ENCODE peak calls at places on chromosomes 3 and 15, in eight cellular contexts. G is neural crest cell, K is HFFc6, T is mammary epithelial cell, C is endothelial cell, X is H1, V is GM13977, Q is RWPE1. U is an unnamed sample.
A peak's percentile ranks its signal among the peaks of the same experiment; 100 is the strongest.

GRCh38 chr3:104763007-104763406 is 603.7 kb upstream of the ALCAM start:
- DNase-seq in G (no peak), K (peak; percentile 56), T (no peak), C (no peak), X (no peak), V (no peak), Q (no peak), U (no peak)

GRCh38 chr15:97547381-97547780 is 413.1 kb upstream of the ARRDC4 start:
- DNase-seq in G (no peak), K (no peak), T (no peak), C (no peak), X (no peak), V (no peak), Q (no peak), U (no peak)

GRCh38 chr3:130835483-130835882 is 58.4 kb upstream of the ATP2C1 start:
- DNase-seq in G (no peak), K (peak; percentile 35), T (peak; percentile 52), C (no peak), X (no peak), V (no peak), Q (no peak), U (no peak)

GRCh38 chr3:159560214-159561004 is 428.2 kb upstream of the IL12A start:
- DNase-seq in G (no peak), K (no peak), T (no peak), C (no peak), X (no peak), V (no peak), Q (no peak), U (no peak)

GRCh38 chr15:93311620-93312019 is 222.6 kb upstream of the RGMA start:
- DNase-seq in G (no peak), K (no peak), T (no peak), C (no peak), X (no peak), V (no peak), Q (no peak), U (no peak)

GRCh38 chr3:182971637-182972036 is 8.7 kb downstream of the DCUN1D1 start:
- DNase-seq in G (no peak), K (no peak), T (no peak), C (no peak), X (no peak), V (no peak), Q (no peak), U (no peak)

GRCh38 chr3:190368871-190369270 is 19.1 kb upstream of the CLDN16 start:
- DNase-seq in G (no peak), K (no peak), T (peak; percentile 74), C (no peak), X (no peak), V (no peak), Q (no peak), U (no peak)

GRCh38 chr3:66261318-66261717 is 40.5 kb downstream of the SLC25A26 start:
- DNase-seq in G (no peak), K (no peak), T (no peak), C (no peak), X (no peak), V (no peak), Q (no peak), U (no peak)

GRCh38 chr3:128323206-128324081 is 143.2 kb downstream of the DNAJB8 start:
- DNase-seq in G (no peak), K (no peak), T (no peak), C (no peak), X (peak; percentile 28), V (no peak), Q (no peak), U (peak; percentile 17)

GRCh38 chr3:128236667-128237066 is 83.4 kb downstream of the EEFSEC start:
- DNase-seq in G (no peak), K (no peak), T (no peak), C (no peak), X (peak; percentile 22), V (no peak), Q (no peak), U (no peak)

GRCh38 chr3:191257286-191257685 is 58.2 kb downstream of the OSTN start:
- DNase-seq in G (no peak), K (no peak), T (no peak), C (no peak), X (no peak), V (no peak), Q (no peak), U (no peak)

GRCh38 chr3:124599779-124600693 is 130.2 kb upstream of the UMPS start:
- DNase-seq in G (no peak), K (peak; percentile 13), T (peak; percentile 66), C (no peak), X (no peak), V (no peak), Q (no peak), U (no peak)

GRCh38 chr15:85821545-85821944 is 26.8 kb upstream of the KLHL25 start:
- DNase-seq in G (no peak), K (no peak), T (no peak), C (no peak), X (no peak), V (no peak), Q (no peak), U (no peak)

GRCh38 chr3:37543692-37544091 is 318.0 kb upstream of the CTDSPL start:
- DNase-seq in G (no peak), K (no peak), T (no peak), C (no peak), X (no peak), V (no peak), Q (no peak), U (no peak)

GRCh38 chr3:37545479-37545878 is 316.2 kb upstream of the CTDSPL start:
- DNase-seq in G (no peak), K (no peak), T (no peak), C (no peak), X (no peak), V (no peak), Q (no peak), U (no peak)

GRCh38 chr3:37544869-37545352 is 316.8 kb upstream of the CTDSPL start:
- DNase-seq in G (no peak), K (no peak), T (no peak), C (peak; percentile 22), X (no peak), V (no peak), Q (no peak), U (no peak)

GRCh38 chr3:37544105-37544504 is 317.6 kb upstream of the CTDSPL start:
- DNase-seq in G (no peak), K (no peak), T (no peak), C (no peak), X (no peak), V (no peak), Q (no peak), U (no peak)

DNA sequence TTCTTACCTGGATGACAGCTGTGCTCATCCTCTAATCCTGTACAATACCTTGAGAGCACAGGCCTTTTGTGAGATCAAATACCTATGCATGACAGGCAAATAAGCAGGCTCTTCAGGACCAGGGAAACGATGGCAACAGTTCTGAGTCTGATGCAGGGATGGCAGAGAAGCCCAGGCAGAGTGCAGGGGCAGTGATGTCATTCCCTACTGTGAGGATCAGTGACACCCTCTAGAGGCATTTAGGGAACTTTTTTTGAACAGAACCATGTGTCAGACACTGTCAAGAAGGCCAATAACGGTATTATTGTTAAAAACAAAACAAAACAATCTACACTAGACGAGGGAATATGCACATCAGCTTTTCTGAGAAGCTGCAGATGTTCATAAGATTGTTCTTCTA is 314.8 kb upstream of the CTDSPL start:
- DNase-seq in G (no peak), K (peak; percentile 46), T (peak; percentile 23), C (no peak), X (no peak), V (peak; percentile 56), Q (peak; percentile 25), U (no peak)
- TF ChIP-seq CTCF in G (peak; percentile 33), K (no peak), T (peak; percentile 47), C (no peak), X (peak; percentile 34), V (peak; percentile 21), Q (no peak), U (no peak)

GRCh38 chr3:108324177-108324576 is 27.8 kb downstream of the HHLA2 start:
- DNase-seq in G (no peak), K (no peak), T (no peak), C (no peak), X (no peak), V (no peak), Q (no peak), U (no peak)

GRCh38 chr3:108319428-108320053 is 23.2 kb downstream of the HHLA2 start:
- DNase-seq in G (no peak), K (no peak), T (peak; percentile 69), C (no peak), X (no peak), V (no peak), Q (no peak), U (no peak)

GRCh38 chr3:108320746-108321350 is 24.5 kb downstream of the HHLA2 start:
- DNase-seq in G (no peak), K (no peak), T (peak; percentile 68), C (no peak), X (no peak), V (no peak), Q (peak; percentile 53), U (no peak)

GRCh38 chr3:108327168-108327567 is 30.8 kb downstream of the HHLA2 start:
- DNase-seq in G (no peak), K (no peak), T (no peak), C (no peak), X (no peak), V (no peak), Q (no peak), U (no peak)

DNA sequence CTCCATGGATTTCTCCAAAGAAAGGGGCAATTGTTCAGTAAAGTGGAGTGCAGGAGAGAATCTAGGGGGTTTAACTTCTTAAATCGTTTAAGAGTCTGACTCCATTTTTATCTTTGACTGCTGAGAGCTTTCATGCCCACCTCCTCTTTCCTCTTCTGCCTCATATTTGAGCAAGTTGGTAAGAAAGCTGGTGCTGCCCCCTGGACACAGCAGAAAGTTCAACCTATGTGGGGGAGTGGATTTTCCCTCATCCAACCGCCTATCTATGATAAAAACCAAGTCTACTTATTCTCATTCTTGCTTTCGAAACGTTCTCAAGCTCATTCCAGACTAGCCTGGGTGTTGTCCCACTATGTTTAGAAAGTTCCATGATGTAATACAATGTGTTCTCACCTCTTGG is 26.0 kb downstream of the HHLA2 start:
- DNase-seq in G (no peak), K (no peak), T (no peak), C (peak; percentile 21), X (no peak), V (no peak), Q (no peak), U (no peak)
- TF ChIP-seq CTCF in G (no peak), K (no peak), T (no peak), C (no peak), X (no peak), V (peak; percentile 13), Q (no peak), U (no peak)

DNA sequence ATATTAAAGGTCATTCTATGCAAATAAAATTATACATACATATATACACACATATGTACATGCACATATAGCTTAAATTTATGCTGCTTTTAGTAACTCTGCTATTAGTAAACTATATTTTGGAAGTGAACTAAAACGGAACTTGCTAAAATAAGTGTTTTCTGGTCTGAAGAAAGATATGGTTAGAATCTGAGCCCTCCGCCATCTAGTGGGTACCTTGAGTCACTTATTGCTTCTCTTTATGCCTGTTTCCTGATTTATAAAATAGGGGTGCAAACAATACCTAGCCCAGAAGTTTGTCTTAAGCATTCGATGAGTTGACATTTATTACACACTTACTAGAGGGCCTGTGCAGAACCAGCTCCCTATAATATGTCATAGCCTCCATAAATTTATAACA is 255.7 kb downstream of the CNTN6 start:
- DNase-seq in G (no peak), K (no peak), T (no peak), C (no peak), X (no peak), V (no peak), Q (no peak), U (no peak)
- TF ChIP-seq CTCF in G (peak; percentile 13), K (no peak), T (no peak), C (no peak), X (peak; percentile 42), V (no peak), Q (no peak), U (no peak)

GRCh38 chr3:151818361-151818760 is 4.4 kb downstream of the AADAC start:
- DNase-seq in G (no peak), K (no peak), T (no peak), C (no peak), X (no peak), V (no peak), Q (no peak), U (no peak)
- TF ChIP-seq CTCF in G (no peak), K (no peak), T (no peak), C (no peak), X (no peak), V (no peak), Q (no peak), U (no peak)